ENCODE peak calls at places on chromosome 16, in five cellular contexts. D is fibroblast of lung, P is cardiac muscle cell, H is gastrocnemius medialis, A is body of pancreas. X is an unnamed sample.

GRCh38 chr16:31145398-31145990 is 4.4 kb downstream of the PRSS36 start:
- DNase-seq in P (no peak), D (no peak), A (no peak), H (no peak), X (no peak)

GRCh38 chr16:6335072-6335471 is 997.6 kb upstream of the RBFOX1 start:
- DNase-seq in P (peak; percentile 22), D (no peak), H (no peak), A (no peak), X (peak; percentile 42)

GRCh38 chr16:47858333-47859067 is 297.3 kb downstream of the ABCC12 start:
- DNase-seq in P (no peak), H (no peak), A (no peak), D (peak; percentile 8), X (no peak)

GRCh38 chr16:64406661-64407267 is 715.1 kb downstream of the CDH11 start:
- DNase-seq in H (no peak), P (peak; percentile 37), A (no peak), D (no peak), X (no peak)

GRCh38 chr16:31833047-31833446 is 40.6 kb upstream of the ZNF267 start:
- DNase-seq in A (no peak), H (no peak), P (no peak), D (no peak), X (no peak)

GRCh38 chr16:48574148-48574547 is 35.8 kb downstream of the N4BP1 start:
- DNase-seq in H (no peak), D (no peak), P (no peak), A (no peak), X (no peak)

GRCh38 chr16:62067182-62067581 is 30.9 kb upstream of the CDH8 start:
- DNase-seq in D (no peak), H (no peak), A (no peak), P (no peak), X (no peak)

GRCh38 chr16:77943770-77944169 is 78.6 kb upstream of the CLEC3A start:
- DNase-seq in A (no peak), D (no peak), P (no peak), H (no peak), X (no peak)

GRCh38 chr16:81778861-81779539 is at the start of gene PLCG2:
- DNase-seq in H (peak; percentile 7), D (peak; percentile 38), A (peak; percentile 67), P (peak; percentile 87), X (peak; percentile 98)

GRCh38 chr16:81778231-81778630 is 860 bp upstream of the PLCG2 start:
- DNase-seq in A (no peak), D (no peak), H (no peak), P (no peak), X (no peak)

GRCh38 chr16:81784042-81784785 is 5.1 kb downstream of the PLCG2 start:
- DNase-seq in H (no peak), P (peak; percentile 40), D (no peak), A (no peak), X (no peak)

GRCh38 chr16:81779540-81780320 is 639 bp downstream of the PLCG2 start:
- DNase-seq in D (peak; percentile 8), H (no peak), P (no peak), A (peak; percentile 36), X (peak; percentile 80)

GRCh38 chr16:81780350-81780749 is 1.3 kb downstream of the PLCG2 start:
- DNase-seq in D (no peak), H (no peak), P (no peak), A (no peak), X (no peak)
- H3K4me3 ChIP-seq in D (no peak overlapping the region), H (peak overlapping the region; percentile 53), P (no peak overlapping the region), A (no peak overlapping the region), X (no peak overlapping the region)

GRCh38 chr16:86039606-86040005 is 140.6 kb downstream of the IRF8 start:
- DNase-seq in D (no peak), H (no peak), A (no peak), P (no peak), X (no peak)

GRCh38 chr16:86041807-86042206 is 142.8 kb downstream of the IRF8 start:
- DNase-seq in D (no peak), H (no peak), P (no peak), A (no peak), X (no peak)

GRCh38 chr16:86042996-86043725 is 144.2 kb downstream of the IRF8 start:
- DNase-seq in D (no peak), A (no peak), P (no peak), H (no peak), X (no peak)

GRCh38 chr16:86040496-86040895 is 141.5 kb downstream of the IRF8 start:
- DNase-seq in D (no peak), H (no peak), P (no peak), A (no peak), X (no peak)

DNA sequence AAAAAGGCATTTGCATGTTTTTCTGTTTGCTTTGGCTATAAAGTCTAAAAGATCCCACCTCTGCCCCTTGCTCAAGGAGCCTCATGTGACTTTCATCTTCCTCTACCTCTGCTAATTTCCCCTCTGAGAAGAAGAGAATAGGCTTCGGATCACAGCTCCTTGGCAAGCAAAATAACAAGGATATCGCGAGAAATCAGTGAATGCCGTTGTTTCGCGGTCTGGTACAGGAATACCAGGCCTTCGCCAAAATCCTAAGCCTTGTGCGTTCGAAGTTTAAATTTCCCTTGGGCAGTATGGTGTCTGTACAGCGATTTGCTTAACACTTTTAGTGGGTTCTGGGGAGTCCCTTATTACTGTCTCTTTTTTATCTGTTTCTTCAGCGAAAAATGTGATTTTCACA is 142.2 kb downstream of the IRF8 start:
- DNase-seq in A (no peak), D (no peak), H (no peak), P (no peak), X (no peak)
- H3K27me3 ChIP-seq in A (no peaks in the 10 kb centered on the region), D (peaks cover 17% of the 10 kb centered on the region), H (peaks cover 8% of the 10 kb centered on the region), P (no peaks in the 10 kb centered on the region), X (no peaks in the 10 kb centered on the region)

GRCh38 chr16:49836668-49837067 is 19.2 kb downstream of the ZNF423 start:
- DNase-seq in H (no peak), D (no peak), P (no peak), A (no peak), X (peak; percentile 36)

GRCh38 chr16:49838361-49838638 is 17.6 kb downstream of the ZNF423 start:
- DNase-seq in P (no peak), D (no peak), H (no peak), A (no peak), X (peak; percentile 84)

GRCh38 chr16:49838639-49839461 is 17.1 kb downstream of the ZNF423 start:
- DNase-seq in A (no peak), P (no peak), H (no peak), D (no peak), X (peak; percentile 90)

GRCh38 chr16:49836218-49836617 is 19.7 kb downstream of the ZNF423 start:
- DNase-seq in D (no peak), H (no peak), P (no peak), A (no peak), X (peak; percentile 54)

DNA sequence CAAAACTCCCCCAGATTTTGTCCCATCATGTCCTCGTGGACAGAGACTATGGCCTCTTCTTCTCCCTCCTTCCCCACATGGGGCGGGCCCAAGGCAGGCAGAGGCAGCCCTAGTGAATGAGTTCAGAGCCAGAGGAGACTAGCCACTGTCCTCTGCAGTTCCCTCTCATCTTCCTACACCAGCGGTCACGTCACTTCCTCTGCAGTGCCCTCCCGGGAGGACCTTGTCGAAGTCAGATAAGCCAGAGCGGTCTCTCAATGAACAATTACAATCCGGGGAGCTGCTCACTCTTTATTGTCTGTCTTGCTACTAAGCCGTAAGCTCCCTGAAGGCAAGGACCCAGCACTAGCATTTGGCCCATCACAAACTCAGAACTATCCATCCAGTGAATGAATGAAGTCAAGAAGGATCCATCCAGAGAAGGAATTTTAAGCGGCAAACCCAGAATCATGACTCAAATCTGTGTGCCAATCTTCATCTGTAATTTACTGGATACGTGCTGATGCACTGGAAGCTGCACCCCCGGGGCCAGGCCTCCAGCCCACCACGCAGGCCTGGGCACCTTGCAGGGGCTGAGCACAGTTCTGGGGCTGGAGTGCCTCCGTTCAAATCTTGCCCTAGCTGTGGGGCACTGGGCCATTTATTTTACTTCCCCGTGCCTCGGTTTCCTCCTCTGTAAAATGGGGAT is 18.1 kb downstream of the ZNF423 start:
- DNase-seq in D (no peak), H (no peak), P (peak; percentile 34), A (no peak), X (peak; percentile 57)
- H3K4me3 ChIP-seq in D (no peak overlapping the region), H (no peak overlapping the region), P (no peak overlapping the region), A (no peak overlapping the region), X (peak overlapping the region; percentile 41)

GRCh38 chr16:1149101-1149636 is 3.7 kb upstream of the CACNA1H start:
- DNase-seq in H (no peak), D (no peak), A (no peak), P (no peak), X (no peak)

GRCh38 chr16:1151424-1152122 is 1.3 kb upstream of the CACNA1H start:
- DNase-seq in A (no peak), D (no peak), P (no peak), H (no peak), X (no peak)

GRCh38 chr16:1152651-1153259 is at the start of gene CACNA1H:
- DNase-seq in A (no peak), D (peak; percentile 11), P (peak; percentile 73), H (no peak), X (no peak)

GRCh38 chr16:1152123-1152638 is 725 bp upstream of the CACNA1H start:
- DNase-seq in D (no peak), H (no peak), P (peak; percentile 56), A (no peak), X (no peak)

GRCh38 chr16:1150511-1150982 is 2.4 kb upstream of the CACNA1H start:
- DNase-seq in A (no peak), P (no peak), D (peak; percentile 13), H (no peak), X (peak; percentile 89)
- H3K27me3 ChIP-seq in A (peaks cover 18% of the 10 kb centered on the region), P (no peaks in the 10 kb centered on the region), D (peaks cover 6% of the 10 kb centered on the region), H (peaks cover 70% of the 10 kb centered on the region), X (no peaks in the 10 kb centered on the region)

GRCh38 chr16:66651965-66652364 is 44.6 kb downstream of the CMTM4 start:
- DNase-seq in D (no peak), H (no peak), A (no peak), P (no peak), X (no peak)

GRCh38 chr16:66650707-66651473 is 45.7 kb downstream of the CMTM4 start:
- DNase-seq in H (peak; percentile 52), D (peak; percentile 77), A (peak; percentile 78), P (peak; percentile 90), X (peak; percentile 81)

GRCh38 chr16:66652661-66653060 is 43.9 kb downstream of the CMTM4 start:
- DNase-seq in D (peak; percentile 49), A (no peak), P (no peak), H (no peak), X (no peak)

GRCh38 chr16:66649636-66650205 is 45.2 kb downstream of the CMTM3 start:
- DNase-seq in H (no peak), P (no peak), A (no peak), D (no peak), X (no peak)

GRCh38 chr16:66651474-66651765 is 45.1 kb downstream of the CMTM4 start:
- DNase-seq in H (no peak), A (no peak), P (no peak), D (peak; percentile 30), X (no peak)
- H3K4me3 ChIP-seq in H (no peak overlapping the region), A (no peak overlapping the region), P (no peak overlapping the region), D (peak overlapping the region; percentile 38), X (no peak overlapping the region)